ENCODE peak calls at places on chromosomes 13 and 19, in five cellular contexts. O is AG09309, S is thoracic aorta, N is mucosa of descending colon, L is brain microvascular endothelial cell. V is an unnamed sample.

GRCh38 chr13:99628442-99628841 is 127.2 kb downstream of the TM9SF2 start:
- DNase-seq in O (no peak), S (no peak), N (no peak), L (no peak), V (no peak)

GRCh38 chr13:49429061-49429460 is 14.8 kb downstream of the CAB39L start:
- DNase-seq in O (no peak), S (no peak), N (no peak), L (no peak), V (no peak)

GRCh38 chr13:36369268-36370107 is 23.3 kb upstream of the SPART start:
- DNase-seq in O (no peak), S (no peak), N (no peak), L (no peak), V (peak)

GRCh38 chr19:3066482-3067049 is 4.3 kb upstream of the TLE5 start:
- DNase-seq in O (no peak), S (no peak), N (no peak), L (no peak), V (no peak)

GRCh38 chr13:22061371-22061805 is 390.5 kb downstream of the FGF9 start:
- DNase-seq in O (no peak), S (no peak), N (no peak), L (no peak), V (no peak)

GRCh38 chr19:43316591-43317319 is 36.7 kb upstream of the CD177 start:
- DNase-seq in O (no peak), S (no peak), N (no peak), L (no peak), V (peak)

GRCh38 chr13:53351040-53351439 is 322.4 kb downstream of the OLFM4 start:
- DNase-seq in O (no peak), S (no peak), N (no peak), L (no peak), V (no peak)

GRCh38 chr13:64959276-64959675 is 2270.9 kb downstream of the PCDH9 start:
- DNase-seq in O (no peak), S (no peak), N (no peak), L (no peak), V (no peak)

GRCh38 chr19:11675569-11675968 is 63.2 kb downstream of the ZNF823 start:
- DNase-seq in O (no peak), S (no peak), N (no peak), L (no peak), V (no peak)

GRCh38 chr19:11678504-11678903 is 60.2 kb downstream of the ZNF823 start:
- DNase-seq in O (no peak), S (no peak), N (no peak), L (no peak), V (no peak)

GRCh38 chr19:11673608-11674041 is 65.1 kb downstream of the ZNF823 start:
- DNase-seq in O (peak), S (no peak), N (peak), L (peak), V (peak)

DNA sequence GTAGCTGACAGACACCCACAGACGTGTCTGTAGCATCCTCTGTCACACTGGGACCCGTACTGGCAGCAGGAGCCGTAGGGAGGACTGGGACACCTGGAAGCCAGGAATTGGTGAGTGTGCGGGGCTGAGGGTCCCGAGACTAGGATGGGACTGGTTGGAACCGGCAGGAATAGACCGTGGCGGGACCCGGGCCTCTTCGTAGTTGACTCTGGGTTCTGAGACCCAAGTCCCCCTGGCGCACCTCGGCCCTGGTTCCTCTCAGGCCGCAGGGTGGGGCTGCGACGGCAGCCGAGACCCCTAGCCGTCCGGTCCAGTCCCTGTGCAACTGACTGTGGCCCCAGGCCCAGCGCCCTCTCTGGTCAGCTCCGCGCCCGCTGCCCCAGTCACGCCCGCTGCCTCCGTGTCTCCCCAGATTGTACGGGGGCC is 64.7 kb downstream of the ZNF823 start:
- DNase-seq in O (no peak), S (no peak), N (no peak), L (no peak), V (no peak)
- H3K4me3 ChIP-seq in O (peak), S (peak), N (no peak), L (peak), V (peak)

DNA sequence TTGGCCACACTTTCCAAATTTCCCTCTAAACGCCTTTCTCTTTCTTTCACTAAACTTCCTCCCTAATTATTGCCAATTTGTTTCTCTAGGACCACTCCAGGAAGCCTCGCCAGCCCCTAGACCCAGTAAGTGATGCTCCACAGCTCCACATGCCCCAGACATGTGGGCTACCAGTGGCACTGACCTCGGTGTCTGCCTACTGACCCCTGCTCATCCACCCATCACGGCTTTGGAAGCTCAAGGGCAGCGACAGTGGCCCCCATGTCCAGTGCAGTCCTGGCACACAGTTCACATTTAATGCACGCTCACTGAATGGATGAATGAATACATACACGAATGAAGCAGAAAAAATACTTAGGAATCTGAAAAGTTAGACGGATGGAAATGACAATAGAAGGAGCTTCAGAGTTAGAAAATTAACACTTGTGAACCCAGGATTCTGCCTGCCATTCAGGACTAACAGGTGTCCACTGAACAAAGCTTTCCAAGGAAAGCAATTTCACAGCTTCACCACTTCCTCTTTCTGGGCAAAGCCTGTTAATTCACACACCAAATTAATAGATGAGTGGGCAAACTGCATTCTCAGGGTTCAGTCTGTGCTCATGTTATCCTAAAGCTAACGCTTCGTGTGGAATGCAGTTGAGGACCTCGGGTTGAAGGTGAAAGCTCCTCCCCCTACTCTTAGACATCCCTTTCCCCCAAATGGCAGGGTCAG is 50.9 kb downstream of the CCDC70 start:
- DNase-seq in O (no peak), S (no peak), N (no peak), L (no peak), V (no peak)
- TF ChIP-seq CTCF in O (no peak), S (no peak), N (no peak), L (no peak), V (no peak)

GRCh38 chr19:27966390-27966816 is 1246.5 kb downstream of the UQCRFS1 start:
- DNase-seq in O (no peak), S (no peak), N (no peak), L (no peak), V (peak)
- H3K4me3 ChIP-seq in O (no peak), S (no peak), N (no peak), L (no peak), V (no peak)

GRCh38 chr19:51398096-51398704 is 7.8 kb upstream of the C19orf84 start:
- DNase-seq in O (no peak), S (no peak), N (no peak), L (no peak), V (peak)
- TF ChIP-seq CTCF in O (peak), S (peak), N (no peak), L (peak), V (peak)

DNA sequence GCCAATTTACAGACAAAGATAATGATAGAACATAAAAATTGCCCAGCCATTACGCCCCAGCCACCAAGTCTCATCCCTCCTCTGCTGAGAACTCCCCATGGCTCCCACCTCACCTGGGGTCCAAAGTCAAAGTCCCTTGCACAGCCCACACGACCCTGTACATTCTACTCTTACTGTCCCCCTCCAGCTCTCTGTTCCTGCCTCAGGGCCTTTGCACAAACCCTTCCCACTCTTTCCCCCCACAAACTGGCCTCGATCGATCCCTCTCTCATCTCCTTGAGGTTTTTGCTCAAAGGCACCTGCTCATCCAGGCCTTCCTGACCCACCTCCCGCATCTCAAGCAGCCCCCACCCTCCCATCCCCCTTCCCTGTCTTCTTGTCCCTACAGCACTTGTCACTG is 1.3 kb downstream of the DOCK6 start:
- DNase-seq in O (no peak), S (no peak), N (no peak), L (no peak), V (no peak)
- H3K4me3 ChIP-seq in O (no peak), S (peak), N (no peak), L (no peak), V (no peak)